ENCODE peak calls at places on chromosomes 2 and 18, in six cellular contexts. M is aorta, I is colonic mucosa, F is right cardiac atrium, O is GM23338, R is iPS DF 6.9. V is an unnamed sample.

GRCh38 chr18:39635966-39636365 is 2070.4 kb upstream of the CELF4 start:
- DNase-seq in M (no peak), I (no peak), F (no peak), O (no peak), R (no peak), V (no peak)

GRCh38 chr2:142140434-142140845 is 9.6 kb upstream of the LRP1B start:
- DNase-seq in M (no peak), I (no peak), F (no peak), O (peak; percentile 72), R (no peak), V (no peak)

GRCh38 chr2:35973132-35973736 is 382.3 kb upstream of the CRIM1 start:
- DNase-seq in M (no peak), I (no peak), F (no peak), O (peak; percentile 77), R (no peak), V (no peak)

GRCh38 chr18:49249523-49249922 is 210.9 kb downstream of the DYM start:
- DNase-seq in M (no peak), I (no peak), F (no peak), O (no peak), R (no peak), V (no peak)

GRCh38 chr18:14174706-14175085 is 42.5 kb upstream of the ZNF519 start:
- DNase-seq in M (no peak), I (no peak), F (no peak), O (no peak), R (no peak), V (no peak)

GRCh38 chr2:159798376-159798724 is 342 bp upstream of the CD302 start:
- DNase-seq in M (no peak), I (no peak), F (no peak), O (no peak), R (no peak), V (no peak)

GRCh38 chr2:70977605-70978205 is 725 bp upstream of the ANKRD53 start:
- DNase-seq in M (no peak), I (no peak), F (no peak), O (peak; percentile 15), R (no peak), V (peak; percentile 42)

GRCh38 chr2:216348909-216349308 is 23.4 kb downstream of the MARCHF4 start:
- DNase-seq in M (no peak), I (no peak), F (no peak), O (no peak), R (no peak), V (no peak)

GRCh38 chr2:137992039-137992646 is 27.9 kb downstream of the HNMT start:
- DNase-seq in M (no peak), I (no peak), F (peak; percentile 25), O (peak; percentile 33), R (no peak), V (no peak)

GRCh38 chr2:134773372-134774073 is 54.7 kb upstream of the TMEM163 start:
- DNase-seq in M (no peak), I (no peak), F (no peak), O (peak; percentile 56), R (no peak), V (no peak)

GRCh38 chr18:60019463-60019840 is 119.7 kb downstream of the PMAIP1 start:
- DNase-seq in M (no peak), I (no peak), F (no peak), O (no peak), R (no peak), V (no peak)

GRCh38 chr2:29650634-29651097 is 270.7 kb downstream of the ALK start:
- DNase-seq in M (no peak), I (no peak), F (no peak), O (no peak), R (no peak), V (no peak)

GRCh38 chr2:75290600-75291140 is 91.3 kb upstream of the TACR1 start:
- DNase-seq in M (no peak), I (no peak), F (no peak), O (peak; percentile 58), R (no peak), V (no peak)

GRCh38 chr2:166057363-166058169 is 70.3 kb downstream of the SCN1A start:
- DNase-seq in M (no peak), I (no peak), F (no peak), O (peak; percentile 42), R (no peak), V (no peak)

GRCh38 chr2:144244938-144245337 is 275.0 kb downstream of the ZEB2 start:
- DNase-seq in M (no peak), I (no peak), F (no peak), O (no peak), R (no peak), V (no peak)

GRCh38 chr2:31163011-31163540 is 24.8 kb upstream of the GALNT14 start:
- DNase-seq in M (no peak), I (no peak), F (no peak), O (no peak), R (no peak), V (no peak)

GRCh38 chr2:225694664-225695063 is 295.2 kb downstream of the NYAP2 start:
- DNase-seq in M (no peak), I (no peak), F (no peak), O (no peak), R (no peak), V (no peak)

GRCh38 chr18:58496937-58497336 is 132.0 kb downstream of the ALPK2 start:
- DNase-seq in M (no peak), I (no peak), F (no peak), O (peak; percentile 77), R (no peak), V (no peak)

GRCh38 chr2:127673304-127674069 is 1.8 kb downstream of the LIMS2 start:
- DNase-seq in M (no peak), I (no peak), F (no peak), O (no peak), R (no peak), V (no peak)

GRCh38 chr2:120463527-120463926 is 117.6 kb downstream of the INHBB start:
- DNase-seq in M (peak; percentile 32), I (no peak), F (no peak), O (no peak), R (no peak), V (no peak)

GRCh38 chr2:165239230-165239629 is at the start of gene SCN2A:
- DNase-seq in M (no peak), I (no peak), F (no peak), O (peak; percentile 73), R (peak; percentile 43), V (no peak)

GRCh38 chr2:113795405-113795920 is 39.0 kb upstream of the SLC35F5 start:
- DNase-seq in M (no peak), I (no peak), F (no peak), O (no peak), R (no peak), V (no peak)

GRCh38 chr2:121071058-121071504 is 213.9 kb downstream of the TFCP2L1 start:
- DNase-seq in M (peak; percentile 76), I (peak; percentile 70), F (peak; percentile 88), O (peak; percentile 87), R (no peak), V (no peak)

GRCh38 chr2:179991344-179991743 is 15.8 kb downstream of the CWC22 start:
- DNase-seq in M (no peak), I (no peak), F (no peak), O (peak; percentile 65), R (no peak), V (no peak)

GRCh38 chr2:165469417-165469816 is at the start of gene CSRNP3:
- DNase-seq in M (no peak), I (peak; percentile 83), F (peak; percentile 52), O (peak; percentile 95), R (peak; percentile 61), V (no peak)

GRCh38 chr2:226796012-226796839 is 3.4 kb downstream of the IRS1 start:
- DNase-seq in M (no peak), I (no peak), F (peak; percentile 58), O (no peak), R (no peak), V (no peak)

GRCh38 chr2:233351423-233351822 is 2.9 kb upstream of the DGKD start:
- DNase-seq in M (no peak), I (no peak), F (no peak), O (no peak), R (no peak), V (no peak)
- H3K4me1 ChIP-seq in M (no peaks in the 10 kb centered on the region), I (peaks cover 27% of the 10 kb centered on the region), F (peaks cover 5% of the 10 kb centered on the region), O (peaks cover 5% of the 10 kb centered on the region), R (peaks cover 6% of the 10 kb centered on the region), V (peaks cover 18% of the 10 kb centered on the region)

GRCh38 chr2:131577812-131578211 is 50.1 kb downstream of the CCDC74A start:
- DNase-seq in M (no peak), I (no peak), F (no peak), O (no peak), R (no peak), V (no peak)
- H3K27me3 ChIP-seq in M (no peaks in the 10 kb centered on the region), I (no peaks in the 10 kb centered on the region), F (no peaks in the 10 kb centered on the region), O (no peaks in the 10 kb centered on the region), R (no peaks in the 10 kb centered on the region), V (no peaks in the 10 kb centered on the region)

GRCh38 chr2:186130678-186131511 is 355.2 kb upstream of the ZC3H15 start:
- DNase-seq in M (no peak), I (no peak), F (no peak), O (peak; percentile 36), R (no peak), V (no peak)
- H3K27ac ChIP-seq in M (no peak overlapping the region), I (no peak overlapping the region), F (no peak overlapping the region), O (peak overlapping the region; percentile 1), R (no peak overlapping the region), V (no peak overlapping the region)

GRCh38 chr2:43332653-43333052 is 106.2 kb upstream of the ZFP36L2 start:
- DNase-seq in M (no peak), I (peak; percentile 9), F (no peak), O (no peak), R (no peak), V (no peak)

GRCh38 chr2:43333656-43334144 is 107.3 kb upstream of the ZFP36L2 start:
- DNase-seq in M (no peak), I (peak; percentile 22), F (no peak), O (no peak), R (no peak), V (no peak)

GRCh38 chr2:43329637-43330036 is 103.2 kb upstream of the ZFP36L2 start:
- DNase-seq in M (no peak), I (no peak), F (no peak), O (no peak), R (no peak), V (no peak)

GRCh38 chr2:43333096-43333655 is 106.8 kb upstream of the ZFP36L2 start:
- DNase-seq in M (no peak), I (peak; percentile 4), F (no peak), O (no peak), R (no peak), V (no peak)

GRCh38 chr2:43331428-43331827 is 105.0 kb upstream of the ZFP36L2 start:
- DNase-seq in M (no peak), I (peak; percentile 21), F (no peak), O (no peak), R (no peak), V (no peak)
- H3K4me1 ChIP-seq in M (peaks cover 9% of the 10 kb centered on the region), I (no peaks in the 10 kb centered on the region), F (peaks cover 13% of the 10 kb centered on the region), O (peaks cover 13% of the 10 kb centered on the region), R (no peaks in the 10 kb centered on the region), V (no peaks in the 10 kb centered on the region)

GRCh38 chr2:66436546-66436945 is 1.6 kb downstream of the MEIS1 start:
- DNase-seq in M (no peak), I (no peak), F (no peak), O (peak; percentile 13), R (no peak), V (no peak)

GRCh38 chr2:66438498-66439290 is 3.8 kb downstream of the MEIS1 start:
- DNase-seq in M (no peak), I (no peak), F (no peak), O (no peak), R (no peak), V (no peak)

GRCh38 chr2:66437055-66437454 is 2.1 kb downstream of the MEIS1 start:
- DNase-seq in M (no peak), I (no peak), F (no peak), O (no peak), R (no peak), V (no peak)

GRCh38 chr2:66439291-66440010 is 4.5 kb downstream of the MEIS1 start:
- DNase-seq in M (peak; percentile 54), I (no peak), F (peak; percentile 73), O (peak; percentile 73), R (no peak), V (no peak)

GRCh38 chr2:66437601-66438497 is 2.9 kb downstream of the MEIS1 start:
- DNase-seq in M (peak; percentile 45), I (no peak), F (peak; percentile 56), O (peak; percentile 42), R (no peak), V (no peak)
- H3K27me3 ChIP-seq in M (no peaks in the 10 kb centered on the region), I (peaks cover 12% of the 10 kb centered on the region), F (no peaks in the 10 kb centered on the region), O (peaks cover 98% of the 10 kb centered on the region), R (peaks cover 72% of the 10 kb centered on the region), V (no peaks in the 10 kb centered on the region)